ENCODE peak calls at places on chromosomes 2 and 18, in eight cellular contexts. P, K, I, B, D, O, H and E are unnamed samples.

GRCh38 chr18:24964213-24964612 is 387.8 kb downstream of the ZNF521 start:
- DNase-seq in D (peak; percentile 84), B (no peak), O (no peak), I (no peak), P (no peak), H (no peak), K (no peak), E (no peak)

GRCh38 chr2:54497738-54498680 is 41.9 kb downstream of the SPTBN1 start:
- DNase-seq in O (peak; percentile 65), D (peak; percentile 36), I (no peak), B (no peak), K (peak; percentile 23), H (peak; percentile 66), P (no peak), E (peak; percentile 81)

GRCh38 chr2:147232225-147232669 is 612.6 kb upstream of the ACVR2A start:
- DNase-seq in O (no peak), I (no peak), P (no peak), H (no peak), B (no peak), K (no peak), D (no peak), E (no peak)

GRCh38 chr18:2089416-2089815 is 481.9 kb downstream of the METTL4 start:
- DNase-seq in H (no peak), I (no peak), D (no peak), B (no peak), K (no peak), O (no peak), P (no peak), E (no peak)

GRCh38 chr2:28232267-28232666 is 160.4 kb upstream of the FOSL2 start:
- DNase-seq in K (no peak), D (no peak), P (no peak), I (no peak), O (peak; percentile 14), H (peak; percentile 90), B (no peak), E (no peak)

GRCh38 chr18:42157878-42158277 is 202.8 kb downstream of the PIK3C3 start:
- DNase-seq in O (no peak), K (no peak), H (no peak), I (no peak), P (no peak), B (no peak), D (no peak), E (no peak)

GRCh38 chr18:42781298-42781815 is 334.1 kb downstream of the RIT2 start:
- DNase-seq in O (no peak), P (no peak), D (no peak), B (no peak), H (no peak), K (no peak), I (no peak), E (no peak)

GRCh38 chr2:19349911-19350677 is 8.3 kb downstream of the OSR1 start:
- DNase-seq in D (peak; percentile 8), H (peak; percentile 59), B (peak; percentile 72), O (peak; percentile 58), K (no peak), P (peak; percentile 55), I (peak; percentile 74), E (peak; percentile 54)

GRCh38 chr2:70942900-70943871 is 7.5 kb downstream of the ATP6V1B1 start:
- DNase-seq in B (no peak), I (no peak), P (no peak), K (peak; percentile 17), D (no peak), H (no peak), O (peak; percentile 21), E (no peak)

GRCh38 chr2:29165362-29166236 is 50.4 kb downstream of the CLIP4 start:
- DNase-seq in H (peak; percentile 81), K (peak; percentile 93), O (peak; percentile 42), I (peak; percentile 72), D (no peak), P (no peak), B (no peak), E (peak; percentile 92)

GRCh38 chr2:181307203-181307991 is 149.8 kb upstream of the ITGA4 start:
- DNase-seq in I (no peak), O (no peak), P (no peak), K (no peak), D (peak; percentile 42), B (no peak), H (no peak), E (no peak)

GRCh38 chr2:150142561-150142960 is 344.9 kb downstream of the RND3 start:
- DNase-seq in P (no peak), I (peak; percentile 84), O (peak; percentile 69), D (no peak), K (peak; percentile 92), H (peak; percentile 93), B (no peak), E (peak; percentile 81)

GRCh38 chr2:218270721-218271486 is 585 bp downstream of the PNKD start:
- DNase-seq in D (peak; percentile 48), H (no peak), B (peak; percentile 52), O (no peak), P (no peak), K (no peak), I (no peak), E (no peak)

GRCh38 chr2:101844055-101844635 is 146.6 kb downstream of the MAP4K4 start:
- DNase-seq in D (no peak), I (peak; percentile 80), O (peak; percentile 64), K (peak; percentile 75), P (no peak), B (no peak), H (peak; percentile 80), E (peak; percentile 62)

GRCh38 chr2:181264436-181264835 is 192.8 kb upstream of the ITGA4 start:
- DNase-seq in P (no peak), K (no peak), H (peak; percentile 10), I (peak; percentile 7), B (no peak), O (no peak), D (no peak), E (peak; percentile 57)

GRCh38 chr2:167750675-167751074 is 496.7 kb downstream of the STK39 start:
- DNase-seq in K (no peak), B (no peak), P (no peak), I (no peak), D (no peak), O (no peak), H (no peak), E (no peak)

GRCh38 chr18:50286391-50287027 is 983 bp downstream of the CXXC1 start:
- DNase-seq in P (no peak), I (peak; percentile 24), D (peak; percentile 43), B (no peak), O (no peak), K (peak; percentile 29), H (peak; percentile 42), E (peak; percentile 27)

GRCh38 chr18:72100465-72100864 is 443.7 kb downstream of the CBLN2 start:
- DNase-seq in B (no peak), H (no peak), D (no peak), O (no peak), P (no peak), I (no peak), K (no peak), E (no peak)

GRCh38 chr2:199488772-199489400 is 31.1 kb upstream of the SATB2 start:
- DNase-seq in I (peak; percentile 56), B (peak; percentile 72), O (peak; percentile 74), K (peak; percentile 59), P (no peak), H (peak; percentile 73), D (peak; percentile 75), E (peak; percentile 81)

GRCh38 chr2:199490049-199490448 is 32.3 kb upstream of the SATB2 start:
- DNase-seq in H (no peak), I (no peak), O (no peak), K (no peak), P (no peak), D (no peak), B (no peak), E (no peak)

GRCh38 chr2:199480966-199481365 is 23.2 kb upstream of the SATB2 start:
- DNase-seq in K (no peak), B (no peak), D (peak; percentile 41), H (no peak), I (no peak), O (no peak), P (no peak), E (no peak)

GRCh38 chr2:199485732-199486335 is 28.1 kb upstream of the SATB2 start:
- DNase-seq in D (peak; percentile 83), P (no peak), K (peak; percentile 49), O (peak; percentile 64), H (peak; percentile 70), I (peak; percentile 55), B (peak; percentile 80), E (peak; percentile 68)

GRCh38 chr2:199484927-199485326 is 27.2 kb upstream of the SATB2 start:
- DNase-seq in H (peak; percentile 31), K (no peak), D (peak; percentile 84), B (no peak), P (no peak), I (no peak), O (peak; percentile 21), E (peak; percentile 13)
- TF ChIP-seq CTCF in H (peak; percentile 33), K (peak; percentile 24), D (peak; percentile 81), B (no peak), P (no peak), I (peak; percentile 44), O (peak; percentile 34), E (peak; percentile 35)

GRCh38 chr2:85886585-85886984 is 2.2 kb downstream of the ST3GAL5 start:
- DNase-seq in D (no peak), I (peak; percentile 87), O (peak; percentile 94), H (peak; percentile 87), P (no peak), K (peak; percentile 99), B (peak; percentile 88), E (peak; percentile 68)
- H3K4me3 ChIP-seq in D (no peak overlapping the region), I (peak overlapping the region; percentile 62), O (peak overlapping the region; percentile 86), H (peak overlapping the region; percentile 75), P (peak overlapping the region; percentile 89), K (no peak overlapping the region), B (peak overlapping the region; percentile 85), E (peak overlapping the region; percentile 71)

DNA sequence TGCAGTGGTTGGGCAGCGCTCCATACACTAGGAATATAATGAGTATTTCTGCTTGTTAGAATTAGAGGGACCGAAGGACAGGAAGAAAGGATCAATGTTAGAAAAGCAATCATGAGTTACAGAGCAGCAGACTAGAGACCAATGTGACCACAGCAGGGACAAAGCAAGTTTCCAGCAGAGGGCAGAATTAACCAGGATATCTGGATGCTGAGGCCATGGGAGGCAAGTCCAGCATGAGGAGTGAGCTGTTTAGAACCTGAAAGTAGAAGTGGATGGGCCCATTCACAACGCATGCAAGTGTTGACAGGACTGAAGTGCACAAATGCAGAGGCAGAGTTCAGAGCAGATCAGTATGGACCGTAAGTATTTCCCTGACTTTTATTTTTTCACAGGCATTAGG is 910.4 kb upstream of the GYPC start:
- DNase-seq in B (peak; percentile 33), I (no peak), P (no peak), O (no peak), D (peak; percentile 1), K (no peak), H (peak; percentile 6), E (peak; percentile 6)
- TF ChIP-seq CTCF in B (peak; percentile 38), I (no peak), P (peak; percentile 53), O (no peak), D (peak; percentile 40), K (no peak), H (no peak), E (peak; percentile 8)

DNA sequence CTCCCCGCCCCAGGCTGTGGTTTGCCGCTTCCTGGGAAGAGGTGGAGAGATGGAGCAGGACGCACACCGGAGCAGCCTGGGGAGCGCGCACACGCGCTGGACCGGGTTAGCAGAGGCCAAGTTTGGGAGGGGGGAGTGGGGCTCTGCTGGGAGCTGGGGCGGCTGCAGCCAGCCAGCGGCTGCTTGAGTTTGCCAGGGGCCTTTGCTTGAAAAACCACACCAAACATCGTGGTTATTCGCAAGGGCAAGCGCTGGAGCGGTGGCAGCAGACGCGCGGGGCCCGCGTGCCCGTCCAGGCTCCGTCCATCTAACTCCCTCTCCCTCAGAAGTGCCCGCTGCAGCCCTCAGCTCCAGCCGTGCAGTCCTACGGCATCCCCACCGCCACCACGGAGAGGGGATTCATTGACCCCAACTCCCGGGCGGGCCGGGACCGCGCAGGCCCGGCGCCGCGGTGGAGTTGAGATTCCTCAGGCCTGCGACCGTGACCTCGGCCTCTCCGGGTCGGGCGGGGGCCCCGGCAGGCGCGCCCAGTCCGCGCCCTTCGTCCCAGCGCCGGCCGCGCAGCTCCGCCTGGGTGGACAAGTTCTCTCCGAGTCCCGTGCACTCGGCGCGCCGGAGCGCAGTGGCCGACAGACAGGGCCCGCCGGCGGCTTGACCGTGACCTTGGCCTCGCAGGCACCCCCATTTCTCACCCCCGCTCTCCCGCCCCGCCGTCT is 4.5 kb downstream of the PTGR3 start:
- DNase-seq in O (peak; percentile 35), I (peak; percentile 50), D (no peak), H (peak; percentile 19), B (no peak), K (peak; percentile 36), P (peak; percentile 50), E (peak; percentile 32)
- H3K4me3 ChIP-seq in O (peak overlapping the region; percentile 52), I (peak overlapping the region; percentile 90), D (no peak overlapping the region), H (peak overlapping the region; percentile 35), B (peak overlapping the region; percentile 26), K (peak overlapping the region; percentile 66), P (peak overlapping the region; percentile 85), E (peak overlapping the region; percentile 56)